ENCODE peak calls at places on chromosome 11, in eight cellular contexts. T, B, Y, D, A, H, F and R are unnamed samples.

GRCh38 chr11:76047766-76048165 is 158.5 kb downstream of the WNT11 start:
- DNase-seq in T (no peak), B (no peak), Y (no peak), D (no peak), A (no peak), H (no peak), F (no peak), R (no peak)

GRCh38 chr11:115117931-115118479 is 386.2 kb downstream of the CADM1 start:
- DNase-seq in T (no peak), B (no peak), Y (no peak), D (no peak), A (no peak), H (no peak), F (no peak), R (no peak)

GRCh38 chr11:61294717-61295595 is at the start of gene VWCE:
- DNase-seq in T (peak), B (peak), Y (peak), D (peak), A (no peak), H (peak), F (no peak), R (peak)

GRCh38 chr11:13745165-13745564 is 76.7 kb downstream of the FAR1 start:
- DNase-seq in T (no peak), B (no peak), Y (no peak), D (no peak), A (no peak), H (no peak), F (no peak), R (no peak)

GRCh38 chr11:59708537-59708936 is 5.1 kb downstream of the OR10V1 start:
- DNase-seq in T (no peak), B (no peak), Y (no peak), D (no peak), A (no peak), H (peak), F (no peak), R (no peak)

GRCh38 chr11:3221408-3222002 is 2.9 kb upstream of the MRGPRG start:
- DNase-seq in T (no peak), B (no peak), Y (no peak), D (no peak), A (no peak), H (no peak), F (no peak), R (no peak)

GRCh38 chr11:28836285-28837081 is 728.3 kb downstream of the METTL15 start:
- DNase-seq in T (no peak), B (no peak), Y (no peak), D (no peak), A (no peak), H (peak), F (no peak), R (no peak)

GRCh38 chr11:68904458-68904847 is 762 bp downstream of the IGHMBP2 start:
- DNase-seq in T (no peak), B (no peak), Y (no peak), D (peak), A (no peak), H (peak), F (no peak), R (no peak)

GRCh38 chr11:96954587-96954986 is 564.8 kb downstream of the JRKL start:
- DNase-seq in T (no peak), B (no peak), Y (no peak), D (no peak), A (no peak), H (no peak), F (no peak), R (no peak)

GRCh38 chr11:57310630-57311086 is 14.1 kb downstream of the TNKS1BP1 start:
- DNase-seq in T (peak), B (no peak), Y (no peak), D (no peak), A (no peak), H (no peak), F (no peak), R (no peak)

GRCh38 chr11:36500315-36500721 is 9.8 kb downstream of the TRAF6 start:
- DNase-seq in T (peak), B (no peak), Y (no peak), D (no peak), A (no peak), H (peak), F (peak), R (no peak)

GRCh38 chr11:34354782-34355181 is 3.0 kb downstream of the ABTB2 start:
- DNase-seq in T (no peak), B (no peak), Y (no peak), D (no peak), A (no peak), H (peak), F (no peak), R (no peak)

GRCh38 chr11:15893080-15893492 is 463.3 kb downstream of the SOX6 start:
- DNase-seq in T (no peak), B (no peak), Y (no peak), D (no peak), A (no peak), H (peak), F (no peak), R (no peak)

GRCh38 chr11:69951821-69952590 is 126.1 kb upstream of the ANO1 start:
- DNase-seq in T (no peak), B (no peak), Y (no peak), D (no peak), A (no peak), H (no peak), F (no peak), R (no peak)

GRCh38 chr11:120336641-120337132 is 474 bp downstream of the ARHGEF12 start:
- DNase-seq in T (peak), B (no peak), Y (peak), D (no peak), A (no peak), H (peak), F (no peak), R (no peak)

GRCh38 chr11:64438986-64439771 is 80.2 kb downstream of the RPS6KA4 start:
- DNase-seq in T (no peak), B (no peak), Y (no peak), D (no peak), A (no peak), H (no peak), F (no peak), R (no peak)

GRCh38 chr11:83306385-83307080 is 20.4 kb upstream of the CCDC90B start:
- DNase-seq in T (no peak), B (no peak), Y (no peak), D (no peak), A (no peak), H (no peak), F (no peak), R (no peak)

GRCh38 chr11:77397631-77398030 is 76.3 kb downstream of the PAK1 start:
- DNase-seq in T (no peak), B (no peak), Y (no peak), D (no peak), A (no peak), H (no peak), F (no peak), R (no peak)